ENCODE peak calls at places on chromosomes 12 and 14, in eight cellular contexts. O, N, V, Y, J, B, C and F are unnamed samples.

GRCh38 chr12:1776139-1776975 is 44.0 kb upstream of the LRTM2 start:
- DNase-seq in O (peak), N (no peak), V (no peak), Y (peak), J (peak), B (peak), C (no peak), F (no peak)

GRCh38 chr14:93789366-93790130 is 1.3 kb upstream of the PRIMA1 start:
- DNase-seq in O (no peak), N (no peak), V (no peak), Y (no peak), J (no peak), B (no peak), C (no peak), F (no peak)

GRCh38 chr14:99546230-99546879 is 57.7 kb downstream of the CCDC85C start:
- DNase-seq in O (no peak), N (no peak), V (no peak), Y (no peak), J (no peak), B (no peak), C (no peak), F (no peak)

GRCh38 chr12:47786662-47786974 is 13.6 kb downstream of the SLC48A1 start:
- DNase-seq in O (no peak), N (no peak), V (no peak), Y (no peak), J (no peak), B (no peak), C (no peak), F (no peak)

GRCh38 chr14:61451491-61451890 is 130.1 kb downstream of the PRKCH start:
- DNase-seq in O (no peak), N (no peak), V (no peak), Y (no peak), J (no peak), B (no peak), C (no peak), F (no peak)

GRCh38 chr14:96559571-96559970 is 57.4 kb downstream of the PAPOLA start:
- DNase-seq in O (no peak), N (no peak), V (no peak), Y (no peak), J (peak), B (no peak), C (no peak), F (no peak)

GRCh38 chr12:52992699-52993557 is 13.3 kb upstream of the EIF4B start:
- DNase-seq in O (no peak), N (peak), V (peak), Y (peak), J (peak), B (no peak), C (no peak), F (no peak)

GRCh38 chr12:6182279-6182898 is 17.8 kb upstream of the CD9 start:
- DNase-seq in O (no peak), N (peak), V (peak), Y (no peak), J (peak), B (peak), C (peak), F (peak)

GRCh38 chr12:93167841-93168492 is 209.8 kb upstream of the NUDT4 start:
- DNase-seq in O (no peak), N (no peak), V (no peak), Y (no peak), J (peak), B (no peak), C (no peak), F (no peak)

GRCh38 chr14:79576434-79576833 is 634.9 kb downstream of the DIO2 start:
- DNase-seq in O (no peak), N (no peak), V (no peak), Y (peak), J (no peak), B (no peak), C (no peak), F (no peak)

GRCh38 chr12:27109339-27110023 is 27.1 kb upstream of the C12orf71 start:
- DNase-seq in O (no peak), N (peak), V (no peak), Y (no peak), J (peak), B (peak), C (no peak), F (no peak)

GRCh38 chr14:43479751-43480150 is 1027.3 kb downstream of the FSCB start:
- DNase-seq in O (no peak), N (no peak), V (no peak), Y (no peak), J (no peak), B (no peak), C (no peak), F (no peak)

GRCh38 chr14:76872796-76873432 is 46.7 kb downstream of the LRRC74A start:
- DNase-seq in O (peak), N (peak), V (peak), Y (peak), J (peak), B (peak), C (no peak), F (no peak)

GRCh38 chr12:131129839-131130238 is 176.1 kb downstream of the ADGRD1 start:
- DNase-seq in O (no peak), N (no peak), V (no peak), Y (peak), J (no peak), B (no peak), C (no peak), F (no peak)

GRCh38 chr14:58662028-58662427 is 24.3 kb downstream of the DACT1 start:
- DNase-seq in O (no peak), N (no peak), V (no peak), Y (no peak), J (peak), B (no peak), C (no peak), F (no peak)

GRCh38 chr12:112664569-112664968 is 127.0 kb upstream of the RPH3A start:
- DNase-seq in O (no peak), N (peak), V (no peak), Y (peak), J (peak), B (no peak), C (no peak), F (no peak)

GRCh38 chr14:33959692-33960151 is 8.8 kb upstream of the EGLN3 start:
- DNase-seq in O (no peak), N (no peak), V (no peak), Y (no peak), J (no peak), B (no peak), C (no peak), F (no peak)

GRCh38 chr12:4984344-4984743 is 59.3 kb upstream of the KCNA5 start:
- DNase-seq in O (no peak), N (no peak), V (no peak), Y (no peak), J (no peak), B (no peak), C (no peak), F (no peak)

GRCh38 chr14:64232095-64232830 is 61.9 kb downstream of the ESR2 start:
- DNase-seq in O (peak), N (peak), V (no peak), Y (peak), J (peak), B (peak), C (no peak), F (peak)

GRCh38 chr12:71465794-71466193 is 26.2 kb downstream of the LGR5 start:
- DNase-seq in O (no peak), N (no peak), V (no peak), Y (no peak), J (no peak), B (no peak), C (no peak), F (no peak)

GRCh38 chr12:49580572-49581535 is 12.9 kb upstream of the MCRS1 start:
- DNase-seq in O (peak), N (peak), V (peak), Y (peak), J (peak), B (peak), C (peak), F (peak)

GRCh38 chr12:47828008-47828966 is 8.6 kb upstream of the HDAC7 start:
- DNase-seq in O (no peak), N (no peak), V (no peak), Y (no peak), J (no peak), B (no peak), C (no peak), F (no peak)

GRCh38 chr12:2374092-2374740 is 321.4 kb downstream of the CACNA1C start:
- DNase-seq in O (no peak), N (no peak), V (no peak), Y (no peak), J (no peak), B (peak), C (peak), F (no peak)

GRCh38 chr12:123681605-123682004 is 10.7 kb downstream of the TCTN2 start:
- DNase-seq in O (no peak), N (no peak), V (no peak), Y (no peak), J (no peak), B (no peak), C (no peak), F (no peak)

GRCh38 chr12:130220361-130220760 is 58.1 kb downstream of the FZD10 start:
- DNase-seq in O (no peak), N (no peak), V (no peak), Y (no peak), J (no peak), B (no peak), C (no peak), F (no peak)

GRCh38 chr12:49515266-49515665 is 23.6 kb upstream of the KCNH3 start:
- DNase-seq in O (peak), N (no peak), V (no peak), Y (peak), J (peak), B (peak), C (no peak), F (no peak)

GRCh38 chr12:64232201-64232600 is 10.1 kb upstream of the KICS2 start:
- DNase-seq in O (no peak), N (no peak), V (no peak), Y (no peak), J (no peak), B (no peak), C (no peak), F (no peak)

GRCh38 chr12:114974333-114974732 is 290.4 kb upstream of the TBX3 start:
- DNase-seq in O (no peak), N (no peak), V (no peak), Y (no peak), J (no peak), B (no peak), C (no peak), F (no peak)

GRCh38 chr14:58430156-58430555 is 2.6 kb downstream of the KIAA0586 start:
- DNase-seq in O (peak), N (no peak), V (no peak), Y (peak), J (peak), B (peak), C (no peak), F (no peak)

GRCh38 chr12:50192908-50193307 is 25.7 kb upstream of the CERS5 start:
- DNase-seq in O (peak), N (no peak), V (no peak), Y (peak), J (peak), B (peak), C (no peak), F (no peak)

GRCh38 chr12:101581190-101581589 is 13.6 kb upstream of the MYBPC1 start:
- DNase-seq in O (no peak), N (no peak), V (no peak), Y (no peak), J (no peak), B (no peak), C (no peak), F (no peak)

GRCh38 chr12:57523706-57524614 is 1.3 kb downstream of the MBD6 start:
- DNase-seq in O (no peak), N (no peak), V (no peak), Y (no peak), J (no peak), B (no peak), C (no peak), F (no peak)

GRCh38 chr12:40327506-40327905 is 102.7 kb downstream of the LRRK2 start:
- DNase-seq in O (no peak), N (no peak), V (no peak), Y (no peak), J (no peak), B (peak), C (no peak), F (no peak)

GRCh38 chr12:60172266-60172665 is 576.4 kb downstream of the SLC16A7 start:
- DNase-seq in O (peak), N (no peak), V (no peak), Y (no peak), J (peak), B (no peak), C (no peak), F (no peak)

GRCh38 chr12:57528831-57529555 is 6.4 kb downstream of the MBD6 start:
- DNase-seq in O (no peak), N (no peak), V (no peak), Y (no peak), J (no peak), B (no peak), C (no peak), F (no peak)

GRCh38 chr14:62181591-62181990 is 419.4 kb downstream of the SNAPC1 start:
- DNase-seq in O (no peak), N (no peak), V (no peak), Y (no peak), J (no peak), B (no peak), C (no peak), F (no peak)

GRCh38 chr12:108691995-108692808 is 39.1 kb downstream of the CORO1C start:
- DNase-seq in O (no peak), N (peak), V (no peak), Y (no peak), J (no peak), B (no peak), C (no peak), F (peak)

GRCh38 chr12:39764944-39765560 is 145.4 kb upstream of the ABCD2 start:
- DNase-seq in O (peak), N (no peak), V (no peak), Y (peak), J (peak), B (peak), C (no peak), F (no peak)